ENCODE peak calls at places on chromosomes 5 and 9, in four cellular contexts. One of them, this sample, is unnamed.
A peak's percentile ranks its signal among the peaks of the same experiment; 100 is the strongest.

GRCh38 chr5:59725393-59725768 is 168.1 kb downstream of the PDE4D start:
- DNase-seq in GM12878: no peak
- DNase-seq in SK-N-SH: no peak
- DNase-seq in HepG2: no peak
- DNase-seq in this sample: no peak

GRCh38 chr9:34125681-34126206 is 754 bp downstream of the DCAF12 start:
- DNase-seq in HepG2: peak; percentile 21
- DNase-seq in GM12878: no peak
- DNase-seq in SK-N-SH: peak; percentile 57
- DNase-seq in this sample: peak; percentile 41

GRCh38 chr9:128887914-128888350 is 6.0 kb downstream of the LRRC8A start:
- DNase-seq in SK-N-SH: no peak
- DNase-seq in HepG2: no peak
- DNase-seq in GM12878: no peak
- DNase-seq in this sample: no peak

GRCh38 chr5:132202711-132203463 is 24.8 kb downstream of the P4HA2 start:
- DNase-seq in GM12878: no peak
- DNase-seq in SK-N-SH: no peak
- DNase-seq in HepG2: no peak
- DNase-seq in this sample: no peak

GRCh38 chr9:130843049-130843908 is 8.2 kb downstream of the ABL1 start:
- DNase-seq in HepG2: no peak
- DNase-seq in SK-N-SH: no peak
- DNase-seq in GM12878: no peak
- DNase-seq in this sample: no peak

GRCh38 chr5:134917070-134917831 is 12.3 kb downstream of the PCBD2 start:
- DNase-seq in GM12878: no peak
- DNase-seq in SK-N-SH: no peak
- DNase-seq in HepG2: peak; percentile 18
- DNase-seq in this sample: peak; percentile 33

GRCh38 chr5:53003144-53003543 is 14.0 kb downstream of the ITGA2 start:
- DNase-seq in HepG2: no peak
- DNase-seq in SK-N-SH: no peak
- DNase-seq in GM12878: no peak
- DNase-seq in this sample: no peak

GRCh38 chr9:86034863-86035734 is 64.3 kb downstream of the GOLM1 start:
- DNase-seq in SK-N-SH: peak; percentile 76
- DNase-seq in HepG2: peak; percentile 32
- DNase-seq in GM12878: no peak
- DNase-seq in this sample: peak; percentile 51

GRCh38 chr9:13942695-13943094 is 371.2 kb downstream of the NFIB start:
- DNase-seq in HepG2: no peak
- DNase-seq in GM12878: no peak
- DNase-seq in SK-N-SH: no peak
- DNase-seq in this sample: peak; percentile 18

GRCh38 chr5:141338538-141339306 is at the start of gene PCDHGA2:
- DNase-seq in HepG2: peak; percentile 18
- DNase-seq in SK-N-SH: peak; percentile 46
- DNase-seq in GM12878: no peak
- DNase-seq in this sample: peak; percentile 67

GRCh38 chr5:159101689-159102088 is 2.0 kb upstream of the EBF1 start:
- DNase-seq in HepG2: no peak
- DNase-seq in GM12878: no peak
- DNase-seq in SK-N-SH: no peak
- DNase-seq in this sample: no peak

GRCh38 chr5:35035271-35035670 is 12.5 kb downstream of the AGXT2 start:
- DNase-seq in HepG2: no peak
- DNase-seq in GM12878: no peak
- DNase-seq in SK-N-SH: no peak
- DNase-seq in this sample: no peak

GRCh38 chr5:137254153-137254552 is 245.0 kb downstream of the SPOCK1 start:
- DNase-seq in HepG2: no peak
- DNase-seq in GM12878: no peak
- DNase-seq in SK-N-SH: no peak
- DNase-seq in this sample: no peak

GRCh38 chr5:472656-473343 is 29.8 kb downstream of the EXOC3 start:
- DNase-seq in SK-N-SH: peak; percentile 99
- DNase-seq in HepG2: peak; percentile 52
- DNase-seq in GM12878: no peak
- DNase-seq in this sample: peak; percentile 100

GRCh38 chr5:60346391-60346790 is 353.6 kb downstream of the DEPDC1B start:
- DNase-seq in GM12878: no peak
- DNase-seq in SK-N-SH: no peak
- DNase-seq in HepG2: no peak
- DNase-seq in this sample: no peak

GRCh38 chr9:134809296-134809695 is 71.3 kb upstream of the FCN2 start:
- DNase-seq in HepG2: no peak
- DNase-seq in SK-N-SH: no peak
- DNase-seq in GM12878: no peak
- DNase-seq in this sample: no peak

GRCh38 chr5:111655169-111655924 is 101.6 kb downstream of the NREP start:
- DNase-seq in SK-N-SH: no peak
- DNase-seq in HepG2: peak; percentile 1
- DNase-seq in GM12878: no peak
- DNase-seq in this sample: no peak

GRCh38 chr9:70120834-70121510 is 77.3 kb downstream of the MAMDC2 start:
- DNase-seq in SK-N-SH: peak; percentile 30
- DNase-seq in GM12878: no peak
- DNase-seq in HepG2: no peak
- DNase-seq in this sample: no peak

GRCh38 chr9:135262248-135262647 is 174.8 kb downstream of the OLFM1 start:
- DNase-seq in SK-N-SH: no peak
- DNase-seq in GM12878: no peak
- DNase-seq in HepG2: no peak
- DNase-seq in this sample: no peak

GRCh38 chr5:1672396-1672795 is 127.2 kb downstream of the MRPL36 start:
- DNase-seq in HepG2: no peak
- DNase-seq in SK-N-SH: no peak
- DNase-seq in GM12878: no peak
- DNase-seq in this sample: no peak
- TF ChIP-seq NFIC in HepG2: no peak
- TF ChIP-seq NFIC in SK-N-SH: no peak
- TF ChIP-seq NFIC in GM12878: no peak
- TF ChIP-seq NFIC in this sample: no peak

GRCh38 chr9:126397056-126397455 is 70.4 kb downstream of the MVB12B start:
- DNase-seq in SK-N-SH: no peak
- DNase-seq in HepG2: no peak
- DNase-seq in GM12878: peak; percentile 54
- DNase-seq in this sample: no peak
- TF ChIP-seq ZBTB33 in SK-N-SH: no peak
- TF ChIP-seq ZBTB33 in HepG2: no peak
- TF ChIP-seq ZBTB33 in GM12878: no peak
- TF ChIP-seq ZBTB33 in this sample: no peak

GRCh38 chr5:100900142-100900795 is 2.8 kb downstream of the ST8SIA4 start:
- DNase-seq in HepG2: no peak
- DNase-seq in SK-N-SH: no peak
- DNase-seq in GM12878: no peak
- DNase-seq in this sample: no peak

GRCh38 chr5:100902406-100903035 is 561 bp downstream of the ST8SIA4 start:
- DNase-seq in GM12878: no peak
- DNase-seq in SK-N-SH: no peak
- DNase-seq in HepG2: no peak
- DNase-seq in this sample: no peak

GRCh38 chr5:100903036-100903887 is at the start of gene ST8SIA4:
- DNase-seq in GM12878: peak; percentile 95
- DNase-seq in HepG2: no peak
- DNase-seq in SK-N-SH: peak; percentile 25
- DNase-seq in this sample: no peak

GRCh38 chr5:100900796-100901731 is 2.0 kb downstream of the ST8SIA4 start:
- DNase-seq in GM12878: peak; percentile 82
- DNase-seq in HepG2: no peak
- DNase-seq in SK-N-SH: no peak
- DNase-seq in this sample: no peak

GRCh38 chr5:100901851-100902341 is 1.2 kb downstream of the ST8SIA4 start:
- DNase-seq in GM12878: no peak
- DNase-seq in HepG2: no peak
- DNase-seq in SK-N-SH: no peak
- DNase-seq in this sample: no peak
- TF ChIP-seq NFIC in GM12878: peak; percentile 51
- TF ChIP-seq NFIC in HepG2: no peak
- TF ChIP-seq NFIC in SK-N-SH: no peak
- TF ChIP-seq NFIC in this sample: no peak

DNA sequence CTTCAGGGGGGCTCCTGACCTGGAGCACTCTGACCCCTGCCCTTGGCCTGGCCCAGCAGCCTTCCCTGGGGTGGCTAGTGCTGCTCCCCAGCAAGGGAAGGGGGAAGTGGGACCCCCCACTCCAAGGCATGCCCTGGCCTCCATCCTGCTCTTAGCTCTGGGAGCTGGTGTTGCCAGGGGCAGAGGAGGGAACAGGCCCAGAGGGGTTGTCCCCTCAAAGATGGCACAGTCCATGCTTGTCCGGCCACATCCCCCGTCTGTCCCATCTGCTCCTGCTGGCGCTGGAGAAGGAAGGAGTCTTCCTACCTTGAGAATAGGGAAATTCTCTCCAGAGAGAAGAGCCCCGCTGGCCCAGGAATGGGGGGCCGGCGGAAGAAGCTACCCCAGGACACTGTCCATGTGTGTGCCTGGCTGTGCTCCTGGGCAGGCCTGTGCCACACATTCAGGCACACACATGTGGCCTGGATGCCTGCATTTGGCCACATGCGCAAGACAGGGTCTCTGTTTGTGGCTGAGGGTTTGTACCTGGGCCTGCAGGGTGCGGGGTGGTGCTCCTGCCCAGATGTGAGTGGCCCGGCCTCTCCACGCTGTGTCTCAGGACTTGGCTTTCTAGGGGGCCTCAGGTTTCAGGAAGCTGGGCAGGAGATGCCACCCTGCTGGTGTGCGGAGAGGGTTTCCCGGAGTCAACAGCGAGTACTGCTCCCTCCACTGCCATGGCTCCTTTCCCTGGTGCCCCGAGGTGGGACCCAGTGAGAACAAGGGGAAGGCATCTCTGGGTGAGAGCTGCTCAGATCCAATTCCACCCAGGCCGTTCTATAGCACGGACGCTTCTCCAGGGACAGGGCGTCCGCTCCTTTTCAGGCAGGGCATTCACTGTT is 247.1 kb downstream of the PBX3 start:
- DNase-seq in HepG2: no peak
- DNase-seq in SK-N-SH: peak; percentile 19
- DNase-seq in GM12878: no peak
- DNase-seq in this sample: no peak
- TF ChIP-seq ZBTB33 in HepG2: no peak
- TF ChIP-seq ZBTB33 in SK-N-SH: no peak
- TF ChIP-seq ZBTB33 in GM12878: no peak
- TF ChIP-seq ZBTB33 in this sample: no peak

DNA sequence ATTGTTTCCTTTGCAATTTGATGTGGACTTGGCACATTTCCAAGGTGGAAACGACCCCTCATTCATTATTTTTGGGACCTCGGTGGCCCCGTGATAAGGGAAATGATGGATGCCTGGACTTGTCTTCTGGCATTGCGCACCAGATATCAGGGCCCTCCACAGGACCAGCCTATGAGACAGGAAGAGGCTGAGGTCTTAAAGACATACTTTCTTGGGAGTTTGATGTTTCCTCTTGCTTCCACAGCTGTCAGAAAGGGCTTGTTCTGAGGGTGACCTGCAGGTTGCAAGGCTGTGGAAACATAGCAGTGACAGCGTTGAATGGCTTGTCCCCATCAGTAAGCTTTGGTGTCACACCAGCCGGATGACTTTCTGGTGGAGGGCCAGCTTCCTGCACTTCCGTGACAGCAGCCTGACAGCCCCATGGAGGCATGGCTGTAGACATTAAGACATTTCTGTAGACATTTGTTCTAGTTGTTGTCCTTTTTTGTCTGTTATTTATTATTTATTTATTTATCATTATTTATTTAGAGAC is 143.2 kb downstream of the C9orf152 start:
- DNase-seq in HepG2: no peak
- DNase-seq in GM12878: no peak
- DNase-seq in SK-N-SH: no peak
- DNase-seq in this sample: no peak
- TF ChIP-seq NFIC in HepG2: no peak
- TF ChIP-seq NFIC in GM12878: no peak
- TF ChIP-seq NFIC in SK-N-SH: no peak
- TF ChIP-seq NFIC in this sample: peak; percentile 27

DNA sequence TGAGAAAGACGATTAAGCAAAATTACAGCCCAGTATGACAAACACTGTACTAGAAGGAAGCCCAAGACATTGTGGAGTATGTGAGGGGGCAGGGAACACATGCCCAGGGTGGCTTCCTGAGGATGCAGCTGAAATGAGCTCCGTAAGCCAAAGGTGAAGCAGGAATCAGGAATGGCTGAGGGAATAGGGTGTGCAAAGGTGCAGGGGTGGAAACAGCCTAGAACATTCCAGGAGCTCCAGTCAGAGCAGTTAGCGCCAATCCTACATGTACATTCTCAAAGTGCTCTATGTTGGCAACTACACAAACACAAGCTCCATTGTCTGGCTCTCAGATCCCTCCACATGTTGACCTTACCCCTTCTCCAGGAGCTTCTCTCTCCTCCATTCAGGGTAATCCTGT is 257.9 kb downstream of the MAN2A1 start:
- DNase-seq in SK-N-SH: no peak
- DNase-seq in GM12878: no peak
- DNase-seq in HepG2: peak; percentile 12
- DNase-seq in this sample: no peak
- TF ChIP-seq ZBTB33 in SK-N-SH: no peak
- TF ChIP-seq ZBTB33 in GM12878: no peak
- TF ChIP-seq ZBTB33 in HepG2: peak; percentile 87
- TF ChIP-seq ZBTB33 in this sample: no peak

GRCh38 chr9:120925535-120926396 is 830 bp downstream of the TRAF1 start:
- DNase-seq in GM12878: peak; percentile 86
- DNase-seq in SK-N-SH: no peak
- DNase-seq in HepG2: no peak
- DNase-seq in this sample: peak; percentile 83
- TF ChIP-seq NFIC in GM12878: no peak
- TF ChIP-seq NFIC in SK-N-SH: no peak
- TF ChIP-seq NFIC in HepG2: no peak
- TF ChIP-seq NFIC in this sample: no peak

DNA sequence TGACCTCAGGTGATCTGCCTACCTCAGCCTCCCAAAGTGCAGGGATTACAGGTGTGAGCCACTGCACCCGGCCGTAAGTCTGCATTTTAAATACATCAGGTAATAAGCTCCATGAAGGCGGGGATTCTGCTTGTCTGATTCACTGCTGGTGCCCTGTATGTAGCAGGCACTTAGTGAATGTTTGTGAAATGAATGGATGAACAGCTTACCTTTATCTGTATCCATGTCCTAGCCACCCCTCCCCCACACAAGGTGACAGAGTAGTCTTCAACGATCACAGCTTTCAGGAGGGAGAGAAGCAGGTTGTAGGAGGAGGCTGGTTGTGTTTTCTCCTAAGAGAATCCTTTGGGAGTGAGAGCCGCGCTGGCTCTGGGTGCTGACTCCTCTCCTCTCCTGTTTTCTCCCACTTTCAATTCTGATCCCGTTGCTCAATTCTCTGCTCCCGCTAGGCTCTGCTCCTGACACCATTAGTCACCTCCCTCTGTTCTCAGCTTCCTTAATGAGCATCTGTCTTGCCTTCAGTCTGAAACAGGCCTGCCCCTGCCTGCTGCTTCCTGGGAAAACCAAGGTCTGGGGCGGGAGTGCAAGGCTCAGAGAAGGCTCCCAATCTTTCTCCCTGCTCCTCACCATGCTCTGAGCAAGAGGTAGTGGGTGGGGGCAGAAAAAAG is 88.8 kb upstream of the CTNNA1 start:
- DNase-seq in GM12878: no peak
- DNase-seq in SK-N-SH: no peak
- DNase-seq in HepG2: no peak
- DNase-seq in this sample: no peak
- TF ChIP-seq ZBTB33 in GM12878: no peak
- TF ChIP-seq ZBTB33 in SK-N-SH: no peak
- TF ChIP-seq ZBTB33 in HepG2: no peak
- TF ChIP-seq ZBTB33 in this sample: no peak

This sample was measured in K562.